ENCODE peak calls at places on chromosomes 4 and X, in nine cellular contexts. U, H, W, I, V, A, L, O and Z are unnamed samples.
A peak's percentile ranks its signal among the peaks of the same experiment; 100 is the strongest.

GRCh38 chr4:69167300-69167699 is 47.2 kb downstream of the UGT2B11 start:
- DNase-seq in A (no peak), I (no peak), O (no peak), H (no peak), L (no peak), U (no peak), W (no peak), V (no peak), Z (no peak)

GRCh38 chr4:53196872-53197759 is 168.7 kb downstream of the SCFD2 start:
- DNase-seq in I (peak; percentile 36), U (peak; percentile 85), O (no peak), L (no peak), W (no peak), A (no peak), H (peak; percentile 24), V (no peak), Z (no peak)

GRCh38 chrX:31251336-31251735 is 179.5 kb upstream of the FTHL17 start:
- DNase-seq in W (no peak), I (no peak), O (no peak), V (no peak), L (no peak), H (no peak), U (no peak), A (no peak), Z (no peak)

GRCh38 chr4:74501579-74501978 is 56.6 kb downstream of the AREG start:
- DNase-seq in U (no peak), H (no peak), O (no peak), I (no peak), W (no peak), A (no peak), L (no peak), V (no peak), Z (no peak)

GRCh38 chr4:142696334-142697122 is 149.6 kb downstream of the INPP4B start:
- DNase-seq in L (no peak), O (no peak), U (no peak), A (no peak), W (no peak), H (no peak), V (no peak), I (no peak), Z (no peak)

GRCh38 chr4:123755655-123756054 is 359.1 kb downstream of the SPRY1 start:
- DNase-seq in V (no peak), A (no peak), H (no peak), O (no peak), W (no peak), U (no peak), I (no peak), L (no peak), Z (no peak)

GRCh38 chrX:10010686-10011085 is 43.5 kb downstream of the CLDN34 start:
- DNase-seq in W (no peak), I (no peak), L (no peak), U (no peak), O (no peak), A (no peak), H (no peak), V (no peak), Z (no peak)

GRCh38 chr4:37693450-37694190 is 7.4 kb upstream of the RELL1 start:
- DNase-seq in U (no peak), L (no peak), H (no peak), V (no peak), A (no peak), O (no peak), I (no peak), W (no peak), Z (no peak)

GRCh38 chr4:139988863-139989765 is 164.9 kb downstream of the MAML3 start:
- DNase-seq in V (no peak), W (no peak), H (no peak), I (peak; percentile 73), A (peak; percentile 82), U (peak; percentile 67), L (no peak), O (no peak), Z (no peak)

GRCh38 chr4:2194556-2194955 is 47.4 kb downstream of the HAUS3 start:
- DNase-seq in W (no peak), U (no peak), L (no peak), H (no peak), A (no peak), O (no peak), V (no peak), I (no peak), Z (no peak)

GRCh38 chrX:3712870-3713224 is 602 bp downstream of the PRKX start:
- DNase-seq in U (no peak), A (no peak), W (no peak), I (no peak), L (peak; percentile 68), O (peak; percentile 35), H (no peak), V (no peak), Z (no peak)

GRCh38 chr4:115361781-115362180 is 248.4 kb upstream of the NDST4 start:
- DNase-seq in V (no peak), H (no peak), U (no peak), O (no peak), L (no peak), W (no peak), I (no peak), A (no peak), Z (no peak)

GRCh38 chr4:146407669-146408084 is 114.1 kb downstream of the SLC10A7 start:
- DNase-seq in O (no peak), W (no peak), A (no peak), L (no peak), U (no peak), I (no peak), V (no peak), H (no peak), Z (no peak)

GRCh38 chrX:123833387-123833786 is 26.5 kb upstream of the XIAP start:
- DNase-seq in A (no peak), V (peak; percentile 25), W (peak; percentile 5), I (peak; percentile 61), H (peak; percentile 72), L (no peak), U (peak; percentile 50), O (peak; percentile 76), Z (no peak)

GRCh38 chrX:1661922-1662221 is 47.0 kb downstream of the ASMT start:
- DNase-seq in I (no peak), A (no peak), O (no peak), U (no peak), L (no peak), W (no peak), H (no peak), V (no peak), Z (no peak)

GRCh38 chr4:110953898-110954297 is 331.0 kb upstream of the PITX2 start:
- DNase-seq in W (no peak), H (no peak), I (no peak), U (no peak), O (no peak), V (no peak), A (no peak), L (no peak), Z (no peak)

GRCh38 chr4:101944649-101945048 is 154.1 kb downstream of the BANK1 start:
- DNase-seq in O (no peak), L (no peak), H (no peak), U (peak; percentile 21), I (no peak), A (no peak), W (no peak), V (no peak), Z (no peak)

GRCh38 chr4:98566491-98567008 is 91.9 kb downstream of the TSPAN5 start:
- DNase-seq in V (no peak), L (no peak), W (no peak), A (no peak), O (no peak), U (no peak), I (no peak), H (no peak), Z (peak; percentile 86)

DNA sequence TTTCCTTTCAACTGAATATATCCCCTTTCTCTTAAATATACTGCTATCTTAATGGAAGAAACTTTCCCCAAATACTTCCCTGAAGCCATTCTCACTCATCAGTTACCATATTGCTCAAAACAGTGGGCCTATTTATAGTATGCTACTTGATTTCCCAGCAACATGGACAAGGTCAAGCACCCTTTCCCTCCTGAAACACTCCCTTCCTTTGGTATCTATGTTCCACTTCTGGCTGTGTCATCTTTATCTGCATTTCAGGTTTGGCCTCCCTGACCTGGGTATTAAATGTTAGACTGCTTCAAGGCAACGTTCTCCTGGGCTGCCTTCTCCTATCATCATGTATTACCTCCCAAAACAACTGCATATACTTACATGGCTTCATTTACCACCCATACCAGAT is 101.3 kb downstream of the ZAR1 start:
- DNase-seq in H (no peak), O (no peak), I (no peak), A (no peak), W (no peak), U (no peak), V (no peak), L (no peak), Z (no peak)
- TF ChIP-seq POLR2AphosphoS5 in H (no peak), O (no peak), I (no peak), A (no peak), W (no peak), U (no peak), V (no peak), L (no peak), Z (no peak)

GRCh38 chr4:185361872-185362271 is 33.9 kb downstream of the LRP2BP start:
- DNase-seq in L (no peak), H (no peak), U (peak; percentile 27), O (no peak), W (no peak), I (no peak), V (no peak), A (no peak), Z (no peak)

GRCh38 chr4:185359767-185360446 is 35.8 kb downstream of the LRP2BP start:
- DNase-seq in W (no peak), L (no peak), A (no peak), U (no peak), I (no peak), H (peak; percentile 42), V (no peak), O (no peak), Z (no peak)

GRCh38 chr4:185357220-185357619 is 38.5 kb downstream of the LRP2BP start:
- DNase-seq in U (no peak), V (no peak), L (no peak), O (no peak), I (no peak), W (no peak), H (no peak), A (no peak), Z (no peak)

GRCh38 chr4:185357733-185358440 is 37.8 kb downstream of the LRP2BP start:
- DNase-seq in I (no peak), W (no peak), V (no peak), H (no peak), O (no peak), L (no peak), U (no peak), A (no peak), Z (no peak)

GRCh38 chr4:185358514-185359433 is 37.0 kb downstream of the LRP2BP start:
- DNase-seq in W (no peak), A (no peak), V (no peak), I (no peak), O (no peak), L (no peak), U (no peak), H (no peak), Z (no peak)
- TF ChIP-seq POLR2AphosphoS5 in W (no peak), A (no peak), V (no peak), I (no peak), O (no peak), L (no peak), U (no peak), H (no peak), Z (no peak)

GRCh38 chrX:41526268-41526667 is 79.1 kb downstream of the NYX start:
- DNase-seq in U (no peak), I (no peak), H (no peak), A (no peak), V (no peak), W (no peak), O (no peak), L (no peak), Z (no peak)
- TF ChIP-seq POLR2AphosphoS5 in U (no peak), I (no peak), H (no peak), A (no peak), V (no peak), W (no peak), O (no peak), L (no peak), Z (no peak)

GRCh38 chr4:86032476-86033022 is 327.3 kb downstream of the MAPK10 start:
- DNase-seq in V (no peak), H (peak; percentile 45), I (no peak), A (peak; percentile 71), W (no peak), U (no peak), O (no peak), L (no peak), Z (no peak)
- TF ChIP-seq POLR2AphosphoS5 in V (no peak), H (no peak), I (no peak), A (no peak), W (no peak), U (no peak), O (no peak), L (no peak), Z (no peak)